ENCODE peak calls at places on chromosomes 1 and 21, in eight cellular contexts. One of them, this sample, is unnamed.

GRCh38 chr1:25872708-25873107 is 2.8 kb downstream of the PAQR7 start:
- DNase-seq in RKO: no peak
- DNase-seq in NCI-H526: no peak
- DNase-seq in testis: no peak
- DNase-seq in CD8-positive, alpha-beta memory T cell: no peak
- DNase-seq in GM18507: no peak
- DNase-seq in foreskin fibroblast: no peak
- DNase-seq in NCI-H774: no peak
- DNase-seq in this sample: no peak

GRCh38 chr1:81894867-81895266 is 94.1 kb downstream of the ADGRL2 start:
- DNase-seq in CD8-positive, alpha-beta memory T cell: no peak
- DNase-seq in NCI-H774: no peak
- DNase-seq in GM18507: no peak
- DNase-seq in RKO: no peak
- DNase-seq in foreskin fibroblast: no peak
- DNase-seq in testis: no peak
- DNase-seq in NCI-H526: no peak
- DNase-seq in this sample: no peak

GRCh38 chr1:34885405-34886247 is 26.1 kb upstream of the SMIM12 start:
- DNase-seq in NCI-H526: no peak
- DNase-seq in foreskin fibroblast: peak
- DNase-seq in CD8-positive, alpha-beta memory T cell: peak
- DNase-seq in testis: peak
- DNase-seq in RKO: no peak
- DNase-seq in NCI-H774: peak
- DNase-seq in GM18507: no peak
- DNase-seq in this sample: no peak

GRCh38 chr1:184590163-184590750 is 164.4 kb downstream of the EDEM3 start:
- DNase-seq in CD8-positive, alpha-beta memory T cell: no peak
- DNase-seq in foreskin fibroblast: no peak
- DNase-seq in testis: no peak
- DNase-seq in RKO: no peak
- DNase-seq in NCI-H526: peak
- DNase-seq in NCI-H774: no peak
- DNase-seq in GM18507: no peak
- DNase-seq in this sample: no peak

GRCh38 chr1:117324357-117324756 is 42.9 kb upstream of the MAN1A2 start:
- DNase-seq in NCI-H526: no peak
- DNase-seq in NCI-H774: no peak
- DNase-seq in GM18507: no peak
- DNase-seq in RKO: no peak
- DNase-seq in foreskin fibroblast: no peak
- DNase-seq in testis: no peak
- DNase-seq in CD8-positive, alpha-beta memory T cell: no peak
- DNase-seq in this sample: no peak

GRCh38 chr1:205879974-205880373 is 30.0 kb upstream of the PM20D1 start:
- DNase-seq in foreskin fibroblast: no peak
- DNase-seq in testis: no peak
- DNase-seq in RKO: no peak
- DNase-seq in GM18507: no peak
- DNase-seq in NCI-H774: no peak
- DNase-seq in CD8-positive, alpha-beta memory T cell: no peak
- DNase-seq in NCI-H526: no peak
- DNase-seq in this sample: no peak

GRCh38 chr1:221712776-221713431 is 29.0 kb downstream of the DUSP10 start:
- DNase-seq in NCI-H526: no peak
- DNase-seq in GM18507: no peak
- DNase-seq in NCI-H774: no peak
- DNase-seq in RKO: no peak
- DNase-seq in foreskin fibroblast: no peak
- DNase-seq in testis: no peak
- DNase-seq in CD8-positive, alpha-beta memory T cell: peak
- DNase-seq in this sample: no peak

GRCh38 chr1:30405081-30405480 is 318.3 kb downstream of the MATN1 start:
- DNase-seq in GM18507: no peak
- DNase-seq in CD8-positive, alpha-beta memory T cell: no peak
- DNase-seq in foreskin fibroblast: no peak
- DNase-seq in RKO: no peak
- DNase-seq in NCI-H774: no peak
- DNase-seq in NCI-H526: no peak
- DNase-seq in testis: no peak
- DNase-seq in this sample: no peak

GRCh38 chr1:201317551-201317950 is 34.2 kb downstream of the PKP1 start:
- DNase-seq in RKO: no peak
- DNase-seq in NCI-H526: no peak
- DNase-seq in testis: no peak
- DNase-seq in NCI-H774: no peak
- DNase-seq in GM18507: no peak
- DNase-seq in foreskin fibroblast: no peak
- DNase-seq in CD8-positive, alpha-beta memory T cell: no peak
- DNase-seq in this sample: no peak

GRCh38 chr1:160779662-160780397 is 16.1 kb upstream of the LY9 start:
- DNase-seq in NCI-H526: peak
- DNase-seq in CD8-positive, alpha-beta memory T cell: peak
- DNase-seq in RKO: peak
- DNase-seq in GM18507: no peak
- DNase-seq in NCI-H774: no peak
- DNase-seq in foreskin fibroblast: no peak
- DNase-seq in testis: no peak
- DNase-seq in this sample: peak

GRCh38 chr1:220900842-220901241 is 21.6 kb downstream of the HLX start:
- DNase-seq in RKO: no peak
- DNase-seq in foreskin fibroblast: no peak
- DNase-seq in NCI-H774: no peak
- DNase-seq in NCI-H526: no peak
- DNase-seq in CD8-positive, alpha-beta memory T cell: no peak
- DNase-seq in testis: no peak
- DNase-seq in GM18507: no peak
- DNase-seq in this sample: no peak

GRCh38 chr1:39755965-39756659 is 15.0 kb downstream of the OXCT2 start:
- DNase-seq in testis: no peak
- DNase-seq in GM18507: no peak
- DNase-seq in foreskin fibroblast: no peak
- DNase-seq in CD8-positive, alpha-beta memory T cell: no peak
- DNase-seq in NCI-H526: no peak
- DNase-seq in RKO: no peak
- DNase-seq in NCI-H774: no peak
- DNase-seq in this sample: no peak

GRCh38 chr1:92790081-92790480 is 5.2 kb upstream of the EVI5 start:
- DNase-seq in NCI-H774: no peak
- DNase-seq in testis: no peak
- DNase-seq in RKO: no peak
- DNase-seq in CD8-positive, alpha-beta memory T cell: no peak
- DNase-seq in GM18507: no peak
- DNase-seq in foreskin fibroblast: no peak
- DNase-seq in NCI-H526: no peak
- DNase-seq in this sample: no peak

GRCh38 chr1:216898801-216899200 is 175.6 kb upstream of the ESRRG start:
- DNase-seq in NCI-H526: no peak
- DNase-seq in foreskin fibroblast: no peak
- DNase-seq in CD8-positive, alpha-beta memory T cell: no peak
- DNase-seq in NCI-H774: no peak
- DNase-seq in GM18507: no peak
- DNase-seq in testis: no peak
- DNase-seq in RKO: no peak
- DNase-seq in this sample: no peak

GRCh38 chr1:40818264-40818961 is 34.8 kb downstream of the KCNQ4 start:
- DNase-seq in GM18507: peak
- DNase-seq in CD8-positive, alpha-beta memory T cell: peak
- DNase-seq in RKO: no peak
- DNase-seq in testis: peak
- DNase-seq in NCI-H526: no peak
- DNase-seq in NCI-H774: peak
- DNase-seq in foreskin fibroblast: peak
- DNase-seq in this sample: no peak

GRCh38 chr1:32465541-32466002 is 700 bp downstream of the ZBTB8B start:
- DNase-seq in testis: no peak
- DNase-seq in NCI-H526: no peak
- DNase-seq in CD8-positive, alpha-beta memory T cell: no peak
- DNase-seq in NCI-H774: no peak
- DNase-seq in foreskin fibroblast: no peak
- DNase-seq in GM18507: no peak
- DNase-seq in RKO: no peak
- DNase-seq in this sample: no peak

GRCh38 chr1:24080131-24080530 is 31.8 kb downstream of the MYOM3 start:
- DNase-seq in NCI-H526: no peak
- DNase-seq in RKO: no peak
- DNase-seq in GM18507: no peak
- DNase-seq in foreskin fibroblast: no peak
- DNase-seq in testis: no peak
- DNase-seq in CD8-positive, alpha-beta memory T cell: no peak
- DNase-seq in NCI-H774: no peak
- DNase-seq in this sample: no peak

GRCh38 chr1:86972262-86972661 is 57.8 kb downstream of the HS2ST1 start:
- DNase-seq in CD8-positive, alpha-beta memory T cell: no peak
- DNase-seq in NCI-H774: peak
- DNase-seq in testis: no peak
- DNase-seq in foreskin fibroblast: no peak
- DNase-seq in GM18507: no peak
- DNase-seq in RKO: no peak
- DNase-seq in NCI-H526: no peak
- DNase-seq in this sample: no peak

GRCh38 chr1:159881930-159882839 is 17.8 kb downstream of the CFAP45 start:
- DNase-seq in CD8-positive, alpha-beta memory T cell: peak
- DNase-seq in foreskin fibroblast: peak
- DNase-seq in GM18507: no peak
- DNase-seq in RKO: peak
- DNase-seq in testis: peak
- DNase-seq in NCI-H526: peak
- DNase-seq in NCI-H774: peak
- DNase-seq in this sample: peak

GRCh38 chr1:243234978-243235657 is 20.0 kb downstream of the CEP170 start:
- DNase-seq in testis: no peak
- DNase-seq in GM18507: no peak
- DNase-seq in CD8-positive, alpha-beta memory T cell: no peak
- DNase-seq in NCI-H774: no peak
- DNase-seq in RKO: no peak
- DNase-seq in foreskin fibroblast: peak
- DNase-seq in NCI-H526: no peak
- DNase-seq in this sample: no peak

GRCh38 chr1:157314408-157314807 is 176.2 kb upstream of the ETV3 start:
- DNase-seq in NCI-H774: no peak
- DNase-seq in CD8-positive, alpha-beta memory T cell: no peak
- DNase-seq in RKO: no peak
- DNase-seq in testis: no peak
- DNase-seq in NCI-H526: no peak
- DNase-seq in foreskin fibroblast: no peak
- DNase-seq in GM18507: no peak
- DNase-seq in this sample: no peak

GRCh38 chr1:100959502-100960060 is 63.7 kb downstream of the SLC30A7 start:
- DNase-seq in GM18507: no peak
- DNase-seq in NCI-H774: no peak
- DNase-seq in foreskin fibroblast: peak
- DNase-seq in NCI-H526: no peak
- DNase-seq in testis: no peak
- DNase-seq in CD8-positive, alpha-beta memory T cell: no peak
- DNase-seq in RKO: peak
- DNase-seq in this sample: no peak

GRCh38 chr21:28068455-28069358 is 924.0 kb downstream of the LTN1 start:
- DNase-seq in CD8-positive, alpha-beta memory T cell: no peak
- DNase-seq in GM18507: no peak
- DNase-seq in RKO: no peak
- DNase-seq in NCI-H774: no peak
- DNase-seq in testis: no peak
- DNase-seq in foreskin fibroblast: peak
- DNase-seq in NCI-H526: no peak
- DNase-seq in this sample: no peak

GRCh38 chr21:37582613-37583012 is 216.0 kb downstream of the DYRK1A start:
- DNase-seq in RKO: peak
- DNase-seq in foreskin fibroblast: peak
- DNase-seq in CD8-positive, alpha-beta memory T cell: no peak
- DNase-seq in NCI-H774: peak
- DNase-seq in NCI-H526: no peak
- DNase-seq in GM18507: peak
- DNase-seq in testis: peak
- DNase-seq in this sample: peak

GRCh38 chr1:89887270-89887669 is 66.4 kb downstream of the LRRC8D start:
- DNase-seq in NCI-H774: no peak
- DNase-seq in NCI-H526: no peak
- DNase-seq in CD8-positive, alpha-beta memory T cell: no peak
- DNase-seq in RKO: peak
- DNase-seq in GM18507: no peak
- DNase-seq in testis: no peak
- DNase-seq in foreskin fibroblast: peak
- DNase-seq in this sample: no peak

GRCh38 chr1:201175820-201176500 is 14.7 kb upstream of the IGFN1 start:
- DNase-seq in testis: no peak
- DNase-seq in RKO: no peak
- DNase-seq in NCI-H526: no peak
- DNase-seq in foreskin fibroblast: no peak
- DNase-seq in NCI-H774: no peak
- DNase-seq in CD8-positive, alpha-beta memory T cell: no peak
- DNase-seq in GM18507: no peak
- DNase-seq in this sample: no peak

GRCh38 chr1:200351826-200352549 is 57.8 kb downstream of the ZNF281 start:
- DNase-seq in CD8-positive, alpha-beta memory T cell: no peak
- DNase-seq in NCI-H774: no peak
- DNase-seq in GM18507: no peak
- DNase-seq in testis: no peak
- DNase-seq in foreskin fibroblast: peak
- DNase-seq in RKO: peak
- DNase-seq in NCI-H526: no peak
- DNase-seq in this sample: no peak

GRCh38 chr1:109226078-109226445 is 12.3 kb downstream of the SARS1 start:
- DNase-seq in NCI-H774: no peak
- DNase-seq in foreskin fibroblast: no peak
- DNase-seq in testis: no peak
- DNase-seq in RKO: no peak
- DNase-seq in CD8-positive, alpha-beta memory T cell: no peak
- DNase-seq in NCI-H526: no peak
- DNase-seq in GM18507: no peak
- DNase-seq in this sample: no peak

GRCh38 chr1:20194770-20195463 is 8.6 kb upstream of the PLA2G2C start:
- DNase-seq in CD8-positive, alpha-beta memory T cell: peak
- DNase-seq in foreskin fibroblast: peak
- DNase-seq in RKO: peak
- DNase-seq in GM18507: no peak
- DNase-seq in NCI-H774: no peak
- DNase-seq in testis: peak
- DNase-seq in NCI-H526: no peak
- DNase-seq in this sample: peak

GRCh38 chr1:113657126-113657525 is 102.2 kb downstream of the PHTF1 start:
- DNase-seq in CD8-positive, alpha-beta memory T cell: no peak
- DNase-seq in foreskin fibroblast: no peak
- DNase-seq in testis: no peak
- DNase-seq in GM18507: no peak
- DNase-seq in NCI-H526: no peak
- DNase-seq in NCI-H774: no peak
- DNase-seq in RKO: no peak
- DNase-seq in this sample: no peak

GRCh38 chr1:160365325-160365724 is 1.5 kb upstream of the NHLH1 start:
- DNase-seq in CD8-positive, alpha-beta memory T cell: no peak
- DNase-seq in foreskin fibroblast: no peak
- DNase-seq in testis: no peak
- DNase-seq in NCI-H526: no peak
- DNase-seq in NCI-H774: no peak
- DNase-seq in RKO: no peak
- DNase-seq in GM18507: no peak
- DNase-seq in this sample: no peak

GRCh38 chr1:39704757-39705156 is 13.5 kb upstream of the HPCAL4 start:
- DNase-seq in NCI-H774: no peak
- DNase-seq in CD8-positive, alpha-beta memory T cell: no peak
- DNase-seq in GM18507: no peak
- DNase-seq in testis: no peak
- DNase-seq in NCI-H526: no peak
- DNase-seq in RKO: no peak
- DNase-seq in foreskin fibroblast: no peak
- DNase-seq in this sample: no peak

GRCh38 chr1:234175363-234175762 is 197.9 kb upstream of the COA6 start:
- DNase-seq in RKO: no peak
- DNase-seq in NCI-H526: no peak
- DNase-seq in testis: no peak
- DNase-seq in GM18507: no peak
- DNase-seq in CD8-positive, alpha-beta memory T cell: no peak
- DNase-seq in foreskin fibroblast: no peak
- DNase-seq in NCI-H774: no peak
- DNase-seq in this sample: no peak

GRCh38 chr1:29825274-29825940 is 589.1 kb downstream of the PTPRU start:
- DNase-seq in foreskin fibroblast: no peak
- DNase-seq in GM18507: no peak
- DNase-seq in NCI-H774: no peak
- DNase-seq in RKO: no peak
- DNase-seq in NCI-H526: no peak
- DNase-seq in CD8-positive, alpha-beta memory T cell: no peak
- DNase-seq in testis: no peak
- DNase-seq in this sample: no peak

This sample was measured in HCT116.